ENCODE peak calls at places on chromosome 6, in seven cellular contexts. A is activated CD8-positive, alpha-beta T cell treated with anti-CD3 and anti-CD28 coated beads for 36 hours; X is foreskin fibroblast; T is heart left ventricle; I is H9; E is activated B cell treated with CpG ODN at 0.5 μM for 24 hours; H is uterus. N is an unnamed sample.

GRCh38 chr6:67885081-67886033 is 749.7 kb upstream of the ADGRB3 start:
- DNase-seq in A (no peak), X (no peak), T (no peak), I (no peak), E (no peak), H (no peak), N (no peak)

GRCh38 chr6:38524436-38525145 is 115.1 kb downstream of the BTBD9 start:
- DNase-seq in A (no peak), X (peak; percentile 49), T (no peak), I (no peak), E (no peak), H (no peak), N (no peak)

GRCh38 chr6:111558690-111559192 is 46.9 kb downstream of the TRAF3IP2 start:
- DNase-seq in A (no peak), X (no peak), T (no peak), I (no peak), E (no peak), H (no peak), N (no peak)

GRCh38 chr6:36649721-36650484 is 28.6 kb upstream of the CDKN1A start:
- DNase-seq in A (no peak), X (no peak), T (no peak), I (no peak), E (no peak), H (no peak), N (no peak)

GRCh38 chr6:111204881-111205280 is 117.6 kb downstream of the SLC16A10 start:
- DNase-seq in A (no peak), X (no peak), T (no peak), I (no peak), E (no peak), H (no peak), N (no peak)

GRCh38 chr6:18415207-18415606 is 28.1 kb downstream of the RNF144B start:
- DNase-seq in A (no peak), X (no peak), T (no peak), I (no peak), E (no peak), H (no peak), N (no peak)

GRCh38 chr6:42781811-42782688 is at the start of gene BICRAL:
- DNase-seq in A (peak; percentile 77), X (peak; percentile 82), T (peak; percentile 71), I (peak; percentile 43), E (peak; percentile 71), H (peak; percentile 77), N (peak; percentile 79)

GRCh38 chr6:24064106-24064505 is 61.9 kb upstream of the NRSN1 start:
- DNase-seq in A (no peak), X (no peak), T (no peak), I (no peak), E (no peak), H (no peak), N (no peak)

GRCh38 chr6:166379800-166380199 is 2.9 kb downstream of the MPC1 start:
- DNase-seq in A (no peak), X (no peak), T (no peak), I (no peak), E (no peak), H (no peak), N (no peak)

GRCh38 chr6:14066782-14067406 is 50.7 kb upstream of the CD83 start:
- DNase-seq in A (no peak), X (peak; percentile 81), T (no peak), I (no peak), E (no peak), H (peak; percentile 24), N (no peak)

DNA sequence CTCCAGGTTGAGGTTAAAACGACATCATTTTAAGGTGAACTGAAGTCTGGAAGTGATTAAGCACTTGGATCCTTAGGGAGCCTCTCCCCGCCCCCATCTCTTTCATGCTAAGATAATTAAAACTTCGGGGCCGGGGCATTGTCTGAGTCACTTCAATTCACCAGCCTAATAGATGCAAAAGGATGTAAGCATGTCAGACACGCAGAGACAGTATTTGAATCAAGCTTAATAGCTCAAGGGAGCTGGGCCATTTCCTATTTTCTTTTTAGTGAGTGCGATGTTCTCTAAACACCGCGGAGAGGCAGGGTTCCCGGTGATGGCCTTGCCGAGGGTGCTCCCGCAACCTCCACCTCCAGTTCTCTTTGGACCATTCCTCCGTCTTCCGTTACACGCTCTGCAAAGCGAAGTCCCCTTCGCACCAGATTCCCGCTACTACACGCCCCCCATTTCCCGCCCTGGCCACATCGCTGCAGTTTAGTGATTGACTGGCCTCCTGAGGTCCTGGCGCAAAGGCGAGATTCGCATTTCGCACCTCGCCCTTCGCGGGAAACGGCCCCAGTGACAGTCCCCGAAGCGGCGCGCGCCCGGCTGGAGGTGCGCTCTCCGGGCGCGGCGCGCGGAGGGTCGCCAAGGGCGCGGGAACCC is 516 bp upstream of the IRF4 start:
- DNase-seq in A (peak; percentile 71), X (peak; percentile 74), T (no peak), I (peak; percentile 71), E (peak; percentile 74), H (no peak), N (no peak)
- TF ChIP-seq CTCF in A (no peak), X (no peak), T (no peak), I (no peak), E (no peak), H (no peak), N (no peak)

DNA sequence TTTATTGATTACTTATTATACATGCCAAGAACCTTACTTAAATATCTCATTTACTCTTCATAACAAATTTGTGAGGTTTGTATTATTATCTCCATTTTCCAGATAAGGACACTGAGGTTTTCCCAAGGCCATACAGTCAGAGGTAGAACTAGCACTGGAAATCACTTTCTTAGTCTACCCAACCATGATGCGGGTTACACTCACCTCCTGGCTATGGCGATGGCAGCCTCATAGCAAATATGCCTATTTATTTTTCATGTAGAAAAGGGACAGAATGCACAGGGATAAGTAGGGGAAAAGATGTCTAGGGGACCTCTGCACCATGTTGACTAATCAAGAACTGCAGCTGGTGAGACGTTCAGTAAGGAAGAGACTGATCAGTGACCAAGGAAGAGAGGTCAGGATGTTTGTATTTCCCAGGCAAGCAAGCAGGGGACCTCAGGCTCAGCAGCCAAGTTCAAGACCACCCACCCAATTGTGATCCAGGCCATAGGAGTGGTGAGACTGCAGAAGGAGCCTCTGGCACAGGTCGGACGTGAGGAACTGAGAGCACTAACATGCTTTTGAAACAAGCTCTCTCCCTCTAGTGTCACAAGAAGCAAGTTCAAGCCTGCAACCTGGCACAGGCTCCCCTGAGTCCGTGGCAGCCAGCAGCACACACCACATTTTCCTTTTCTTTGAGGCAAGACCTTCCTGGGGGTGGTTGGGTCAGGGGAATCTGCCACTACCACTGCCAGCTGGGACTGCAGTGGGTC is 97.8 kb downstream of the GMPR start:
- DNase-seq in A (no peak), X (peak; percentile 33), T (no peak), I (no peak), E (no peak), H (no peak), N (no peak)
- TF ChIP-seq CTCF in A (no peak), X (no peak), T (no peak), I (peak; percentile 25), E (no peak), H (no peak), N (no peak)

GRCh38 chr6:132456700-132457143 is 55.4 kb upstream of the MOXD1 start:
- DNase-seq in A (peak; percentile 6), X (peak; percentile 68), T (peak; percentile 39), I (no peak), E (no peak), H (no peak), N (no peak)
- TF ChIP-seq CTCF in A (no peak), X (peak; percentile 11), T (peak; percentile 36), I (no peak), E (no peak), H (no peak), N (no peak)

GRCh38 chr6:1313755-1314503 is 2.0 kb downstream of the FOXQ1 start:
- DNase-seq in A (peak; percentile 39), X (peak; percentile 75), T (no peak), I (peak; percentile 67), E (no peak), H (no peak), N (peak; percentile 46)
- TF ChIP-seq CTCF in A (peak; percentile 26), X (peak; percentile 31), T (no peak), I (peak; percentile 65), E (no peak), H (no peak), N (peak; percentile 27)

GRCh38 chr6:11460001-11460668 is 77.4 kb upstream of the TMEM170B start:
- DNase-seq in A (peak; percentile 13), X (peak; percentile 8), T (no peak), I (no peak), E (peak; percentile 22), H (no peak), N (no peak)
- TF ChIP-seq CTCF in A (no peak), X (no peak), T (no peak), I (peak; percentile 25), E (no peak), H (no peak), N (no peak)